ENCODE peak calls at places on chromosome 11, in nine cellular contexts. One of them, this sample, is unnamed.

GRCh38 chr11:122852071-122852831 is 14.0 kb downstream of the CRTAM start:
- DNase-seq in body of pancreas: no peak
- DNase-seq in A549: no peak
- DNase-seq in stimulated activated CD4-positive, alpha-beta T cell treated with anti-CD3 and anti-CD28 coated beads, Interleukin-12 subunit alpha, Interleukin-12 subunit beta, amount 100 ng/mL, for 4 hours: peak
- DNase-seq in naive B cell: no peak
- DNase-seq in epithelial cell of esophagus: peak
- DNase-seq in H4: no peak
- DNase-seq in kidney glomerular epithelial cell: no peak
- DNase-seq in EH: peak
- DNase-seq in this sample: peak

GRCh38 chr11:115990004-115990447 is 485.8 kb upstream of the CADM1 start:
- DNase-seq in stimulated activated CD4-positive, alpha-beta T cell treated with anti-CD3 and anti-CD28 coated beads, Interleukin-12 subunit alpha, Interleukin-12 subunit beta, amount 100 ng/mL, for 4 hours: no peak
- DNase-seq in epithelial cell of esophagus: no peak
- DNase-seq in EH: no peak
- DNase-seq in kidney glomerular epithelial cell: no peak
- DNase-seq in naive B cell: no peak
- DNase-seq in body of pancreas: no peak
- DNase-seq in A549: no peak
- DNase-seq in H4: no peak
- DNase-seq in this sample: no peak

GRCh38 chr11:123573291-123573690 is 81.1 kb downstream of the SCN3B start:
- DNase-seq in H4: no peak
- DNase-seq in A549: no peak
- DNase-seq in epithelial cell of esophagus: no peak
- DNase-seq in body of pancreas: no peak
- DNase-seq in naive B cell: no peak
- DNase-seq in stimulated activated CD4-positive, alpha-beta T cell treated with anti-CD3 and anti-CD28 coated beads, Interleukin-12 subunit alpha, Interleukin-12 subunit beta, amount 100 ng/mL, for 4 hours: no peak
- DNase-seq in EH: no peak
- DNase-seq in kidney glomerular epithelial cell: no peak
- DNase-seq in this sample: no peak

GRCh38 chr11:111949519-111950426 is 12.6 kb downstream of the DIXDC1 start:
- DNase-seq in epithelial cell of esophagus: no peak
- DNase-seq in H4: no peak
- DNase-seq in EH: no peak
- DNase-seq in body of pancreas: no peak
- DNase-seq in naive B cell: no peak
- DNase-seq in stimulated activated CD4-positive, alpha-beta T cell treated with anti-CD3 and anti-CD28 coated beads, Interleukin-12 subunit alpha, Interleukin-12 subunit beta, amount 100 ng/mL, for 4 hours: no peak
- DNase-seq in A549: no peak
- DNase-seq in kidney glomerular epithelial cell: no peak
- DNase-seq in this sample: no peak

GRCh38 chr11:94806436-94806835 is 38.3 kb downstream of the AMOTL1 start:
- DNase-seq in A549: no peak
- DNase-seq in stimulated activated CD4-positive, alpha-beta T cell treated with anti-CD3 and anti-CD28 coated beads, Interleukin-12 subunit alpha, Interleukin-12 subunit beta, amount 100 ng/mL, for 4 hours: no peak
- DNase-seq in kidney glomerular epithelial cell: no peak
- DNase-seq in body of pancreas: no peak
- DNase-seq in EH: peak
- DNase-seq in H4: no peak
- DNase-seq in epithelial cell of esophagus: no peak
- DNase-seq in naive B cell: no peak
- DNase-seq in this sample: no peak

GRCh38 chr11:63537293-63538101 is 889 bp downstream of the PLAAT4 start:
- DNase-seq in A549: no peak
- DNase-seq in kidney glomerular epithelial cell: no peak
- DNase-seq in stimulated activated CD4-positive, alpha-beta T cell treated with anti-CD3 and anti-CD28 coated beads, Interleukin-12 subunit alpha, Interleukin-12 subunit beta, amount 100 ng/mL, for 4 hours: no peak
- DNase-seq in body of pancreas: peak
- DNase-seq in H4: peak
- DNase-seq in naive B cell: no peak
- DNase-seq in epithelial cell of esophagus: no peak
- DNase-seq in EH: peak
- DNase-seq in this sample: no peak

GRCh38 chr11:45078236-45079074 is 68.0 kb upstream of the PRDM11 start:
- DNase-seq in H4: no peak
- DNase-seq in A549: no peak
- DNase-seq in EH: no peak
- DNase-seq in kidney glomerular epithelial cell: no peak
- DNase-seq in stimulated activated CD4-positive, alpha-beta T cell treated with anti-CD3 and anti-CD28 coated beads, Interleukin-12 subunit alpha, Interleukin-12 subunit beta, amount 100 ng/mL, for 4 hours: no peak
- DNase-seq in naive B cell: no peak
- DNase-seq in epithelial cell of esophagus: no peak
- DNase-seq in body of pancreas: no peak
- DNase-seq in this sample: no peak

GRCh38 chr11:126212089-126212660 is 593 bp downstream of the FAM118B start:
- DNase-seq in stimulated activated CD4-positive, alpha-beta T cell treated with anti-CD3 and anti-CD28 coated beads, Interleukin-12 subunit alpha, Interleukin-12 subunit beta, amount 100 ng/mL, for 4 hours: no peak
- DNase-seq in body of pancreas: no peak
- DNase-seq in naive B cell: no peak
- DNase-seq in H4: no peak
- DNase-seq in EH: peak
- DNase-seq in kidney glomerular epithelial cell: peak
- DNase-seq in epithelial cell of esophagus: no peak
- DNase-seq in A549: no peak
- DNase-seq in this sample: no peak

GRCh38 chr11:17473071-17473744 is 3.4 kb downstream of the ABCC8 start:
- DNase-seq in stimulated activated CD4-positive, alpha-beta T cell treated with anti-CD3 and anti-CD28 coated beads, Interleukin-12 subunit alpha, Interleukin-12 subunit beta, amount 100 ng/mL, for 4 hours: no peak
- DNase-seq in body of pancreas: no peak
- DNase-seq in EH: peak
- DNase-seq in H4: peak
- DNase-seq in A549: peak
- DNase-seq in naive B cell: no peak
- DNase-seq in epithelial cell of esophagus: peak
- DNase-seq in kidney glomerular epithelial cell: no peak
- DNase-seq in this sample: peak

GRCh38 chr11:132782102-132782501 is 750.2 kb downstream of the OPCML start:
- DNase-seq in H4: no peak
- DNase-seq in naive B cell: no peak
- DNase-seq in body of pancreas: no peak
- DNase-seq in stimulated activated CD4-positive, alpha-beta T cell treated with anti-CD3 and anti-CD28 coated beads, Interleukin-12 subunit alpha, Interleukin-12 subunit beta, amount 100 ng/mL, for 4 hours: no peak
- DNase-seq in kidney glomerular epithelial cell: no peak
- DNase-seq in A549: no peak
- DNase-seq in epithelial cell of esophagus: no peak
- DNase-seq in EH: no peak
- DNase-seq in this sample: no peak